ENCODE peak calls at places on chromosomes 5 and 9, in seven cellular contexts. L, V, I, U, Y, W and P are unnamed samples.

GRCh38 chr9:22079873-22080341 is 70.8 kb upstream of the CDKN2B start:
- DNase-seq in L (no peak), I (no peak), U (no peak), W (peak), V (no peak), Y (peak), P (peak)

GRCh38 chr5:1523480-1523792 is 324 bp downstream of the LPCAT1 start:
- DNase-seq in L (no peak), Y (no peak), V (no peak), U (no peak), I (no peak), W (no peak), P (no peak)

GRCh38 chr9:129183495-129184308 is 5.6 kb upstream of the IER5L start:
- DNase-seq in Y (peak), V (no peak), W (no peak), I (no peak), U (peak), L (no peak), P (peak)

GRCh38 chr9:35163413-35163812 is 1.6 kb downstream of the UNC13B start:
- DNase-seq in W (no peak), Y (no peak), U (no peak), L (no peak), V (no peak), I (no peak), P (no peak)

GRCh38 chr5:22242532-22242931 is 610.6 kb downstream of the CDH12 start:
- DNase-seq in Y (no peak), U (peak), I (no peak), W (no peak), L (no peak), V (no peak), P (no peak)

GRCh38 chr9:95100071-95100627 is 217.4 kb downstream of the FANCC start:
- DNase-seq in L (no peak), U (no peak), V (no peak), W (peak), I (no peak), Y (peak), P (no peak)

GRCh38 chr9:134623408-134624066 is 18.1 kb upstream of the COL5A1 start:
- DNase-seq in Y (peak), U (peak), I (no peak), L (no peak), V (no peak), W (peak), P (no peak)

GRCh38 chr5:59157001-59157527 is 574.2 kb downstream of the RAB3C start:
- DNase-seq in U (no peak), L (no peak), V (no peak), W (no peak), I (no peak), Y (peak), P (peak)

GRCh38 chr5:141567513-141568117 is 51.2 kb downstream of the DIAPH1 start:
- DNase-seq in Y (peak), V (no peak), W (no peak), U (no peak), L (no peak), I (no peak), P (peak)

GRCh38 chr9:101848485-101848919 is 110.1 kb upstream of the GRIN3A start:
- DNase-seq in Y (peak), I (no peak), L (no peak), W (peak), U (no peak), V (no peak), P (peak)

GRCh38 chr9:87422999-87423398 is 74.7 kb upstream of the DAPK1 start:
- DNase-seq in V (no peak), L (no peak), I (no peak), U (no peak), W (no peak), Y (no peak), P (no peak)

GRCh38 chr5:178551059-178551458 is 39.1 kb downstream of the COL23A1 start:
- DNase-seq in L (no peak), V (no peak), W (peak), U (no peak), I (no peak), Y (peak), P (peak)

GRCh38 chr5:53302524-53302923 is 177.9 kb upstream of the FST start:
- DNase-seq in L (no peak), W (peak), U (no peak), V (no peak), I (no peak), Y (peak), P (peak)

GRCh38 chr5:150329881-150330876 is 27.3 kb upstream of the TCOF1 start:
- DNase-seq in W (no peak), I (no peak), Y (no peak), V (no peak), U (no peak), L (no peak), P (no peak)

GRCh38 chr9:76374702-76375543 is 19.3 kb downstream of the RFK start:
- DNase-seq in U (peak), I (peak), V (no peak), L (peak), Y (peak), W (peak), P (peak)

DNA sequence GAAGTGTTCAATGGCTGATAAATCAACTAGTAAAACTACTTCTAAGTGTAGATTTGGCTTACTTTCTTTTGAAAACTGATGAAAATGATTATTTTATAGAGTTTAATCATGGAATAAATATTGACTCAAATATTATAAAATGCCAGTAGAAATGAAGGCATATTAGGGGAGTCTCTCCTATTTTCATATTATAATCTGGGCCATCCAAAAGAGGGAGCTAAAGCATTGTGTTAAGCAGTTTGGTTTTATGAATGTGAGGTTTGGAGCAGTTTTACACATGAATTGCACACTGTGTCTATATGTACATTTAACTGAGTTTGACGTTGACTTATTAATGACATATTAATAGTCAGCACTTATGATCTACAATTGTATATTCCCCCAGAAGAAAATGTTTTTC is 17.4 kb downstream of the CDH9 start:
- DNase-seq in W (peak), L (no peak), I (no peak), U (no peak), V (no peak), Y (peak), P (peak)
- TF ChIP-seq CTCF in W (peak), L (peak), I (no peak), U (no peak), V (no peak), Y (peak), P (peak)

GRCh38 chr9:137228968-137229896 is 1.5 kb upstream of the SLC34A3 start:
- DNase-seq in W (no peak), V (no peak), L (no peak), Y (no peak), I (no peak), U (no peak), P (no peak)
- H3K4me3 ChIP-seq in W (no peak), V (no peak), L (no peak), Y (no peak), I (no peak), U (no peak), P (no peak)

DNA sequence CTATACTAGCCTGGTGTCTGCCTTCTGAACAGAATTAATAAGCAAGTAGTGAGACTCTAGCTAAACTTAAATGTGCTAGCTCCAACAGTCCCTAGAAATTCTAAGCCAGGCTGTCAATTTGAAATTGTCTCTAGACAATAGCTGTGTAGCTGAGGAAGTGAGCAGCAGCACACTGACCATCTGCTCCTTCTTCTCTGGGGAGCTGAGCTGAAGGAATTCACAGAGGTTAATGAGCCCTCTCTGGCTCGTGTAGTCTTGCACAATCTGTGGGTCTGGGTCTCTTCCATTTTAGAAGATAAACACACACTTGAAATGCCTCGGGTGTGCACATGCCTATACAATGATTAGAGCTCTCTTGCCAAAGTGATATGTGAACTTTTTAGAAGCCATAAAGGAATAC is 63.5 kb upstream of the BARX1 start:
- DNase-seq in V (no peak), U (no peak), W (peak), Y (peak), I (no peak), L (no peak), P (peak)
- TF ChIP-seq CTCF in V (no peak), U (no peak), W (no peak), Y (no peak), I (no peak), L (no peak), P (no peak)

GRCh38 chr5:140557965-140558364 is 692 bp upstream of the SRA1 start:
- DNase-seq in Y (no peak), U (no peak), L (no peak), V (no peak), W (no peak), I (no peak), P (no peak)
- H3K4me3 ChIP-seq in Y (no peak), U (no peak), L (peak), V (peak), W (no peak), I (peak), P (no peak)

DNA sequence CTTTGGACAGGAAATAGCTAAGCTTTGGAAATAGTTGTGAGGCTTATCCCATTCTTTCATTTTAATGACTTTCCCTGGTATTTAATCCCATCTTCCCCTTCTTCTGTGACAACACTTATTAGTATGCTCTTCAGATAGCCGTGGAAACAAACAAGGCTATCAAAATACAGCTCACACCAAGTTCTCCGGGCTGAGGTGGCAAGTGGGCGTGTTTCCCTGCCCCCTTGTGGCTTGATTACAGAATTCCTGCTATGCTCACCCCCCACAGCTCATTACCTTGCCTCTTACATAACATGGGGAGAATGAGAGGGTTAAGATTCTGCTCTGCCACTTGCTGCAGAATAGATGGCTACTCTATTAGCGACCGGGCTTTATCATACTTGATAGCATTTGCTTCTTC is 437.1 kb upstream of the TLE4 start:
- DNase-seq in U (no peak), W (peak), V (no peak), I (no peak), Y (no peak), L (no peak), P (peak)
- TF ChIP-seq CTCF in U (no peak), W (peak), V (no peak), I (no peak), Y (no peak), L (no peak), P (peak)